ENCODE peak calls at places on chromosomes 5 and 9, in seven cellular contexts. W is adrenal gland, S is upper lobe of left lung, R is endodermal cell, H is tibial nerve, C is heart left ventricle, K is H9. I is an unnamed sample.
A peak's percentile ranks its signal among the peaks of the same experiment; 100 is the strongest.

GRCh38 chr9:137018761-137019559 is 9.1 kb downstream of the ABCA2 start:
- DNase-seq in W (no peak), S (no peak), R (no peak), H (no peak), C (no peak), K (no peak), I (no peak)

GRCh38 chr9:84947412-84947972 is 278.0 kb downstream of the NTRK2 start:
- DNase-seq in W (no peak), S (no peak), R (no peak), H (no peak), C (peak; percentile 29), K (no peak), I (no peak)

GRCh38 chr9:111926421-111926875 is 29.8 kb downstream of the UGCG start:
- DNase-seq in W (peak; percentile 46), S (peak; percentile 70), R (no peak), H (no peak), C (peak; percentile 41), K (no peak), I (peak; percentile 44)

GRCh38 chr5:83583859-83584258 is 112.3 kb downstream of the VCAN start:
- DNase-seq in W (no peak), S (no peak), R (no peak), H (no peak), C (no peak), K (no peak), I (no peak)

GRCh38 chr5:96470825-96471224 is 37.8 kb upstream of the PCSK1 start:
- DNase-seq in W (no peak), S (no peak), R (no peak), H (no peak), C (no peak), K (no peak), I (no peak)

GRCh38 chr5:43049216-43049615 is 9.1 kb upstream of the ANXA2R start:
- DNase-seq in W (no peak), S (no peak), R (no peak), H (no peak), C (no peak), K (no peak), I (no peak)

GRCh38 chr9:34580358-34580757 is 9.2 kb downstream of the CNTFR start:
- DNase-seq in W (no peak), S (no peak), R (no peak), H (no peak), C (no peak), K (no peak), I (no peak)

GRCh38 chr9:98944130-98945074 is 695 bp downstream of the COL15A1 start:
- DNase-seq in W (peak; percentile 47), S (no peak), R (peak; percentile 81), H (no peak), C (peak; percentile 61), K (peak; percentile 70), I (no peak)

GRCh38 chr9:125649826-125650225 is 57.2 kb downstream of the MAPKAP1 start:
- DNase-seq in W (no peak), S (no peak), R (no peak), H (no peak), C (no peak), K (no peak), I (no peak)

GRCh38 chr9:77839459-77840140 is 191.5 kb upstream of the GNA14 start:
- DNase-seq in W (no peak), S (no peak), R (no peak), H (no peak), C (no peak), K (no peak), I (no peak)

GRCh38 chr5:133241179-133241728 is 189.4 kb downstream of the HSPA4 start:
- DNase-seq in W (no peak), S (peak; percentile 73), R (no peak), H (no peak), C (no peak), K (no peak), I (no peak)

GRCh38 chr5:133240425-133241091 is 188.7 kb downstream of the HSPA4 start:
- DNase-seq in W (peak; percentile 89), S (peak; percentile 47), R (no peak), H (peak; percentile 17), C (peak; percentile 40), K (no peak), I (no peak)

GRCh38 chr5:133243196-133243595 is 191.4 kb downstream of the HSPA4 start:
- DNase-seq in W (no peak), S (no peak), R (no peak), H (no peak), C (no peak), K (no peak), I (no peak)

GRCh38 chr5:133244242-133244641 is 192.4 kb downstream of the HSPA4 start:
- DNase-seq in W (no peak), S (no peak), R (no peak), H (no peak), C (no peak), K (no peak), I (no peak)

DNA sequence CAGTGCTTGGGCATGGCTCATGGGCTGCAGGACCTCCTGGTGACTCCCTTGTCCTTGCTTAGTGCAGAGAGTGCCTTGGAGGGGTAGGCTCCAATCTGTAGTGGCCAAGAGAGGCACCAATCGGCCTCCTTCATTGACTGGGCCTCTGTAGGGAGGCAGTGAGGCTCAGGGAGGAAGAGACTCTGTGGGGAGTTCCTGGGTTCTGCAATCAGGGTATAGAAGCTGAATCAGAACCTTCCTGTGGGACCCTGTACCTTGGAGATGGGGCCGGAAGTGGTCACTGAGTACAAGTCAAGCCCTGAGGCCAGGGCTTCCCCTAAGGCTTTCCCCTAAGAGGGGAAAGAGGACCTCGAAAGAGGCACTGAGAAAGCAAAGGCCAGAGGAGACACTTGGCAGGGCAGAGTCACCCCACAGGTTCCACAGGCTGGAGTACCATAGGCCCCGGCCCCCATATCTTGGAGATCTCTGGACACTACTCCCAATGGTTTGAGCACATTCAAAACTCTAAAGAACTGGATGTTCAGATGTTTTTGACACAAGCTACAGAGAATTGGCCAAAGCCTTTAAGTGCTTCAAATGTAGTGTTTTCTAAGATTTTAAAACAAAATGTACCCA is 190.5 kb downstream of the HSPA4 start:
- DNase-seq in W (no peak), S (no peak), R (no peak), H (no peak), C (no peak), K (no peak), I (no peak)
- H3K4me1 ChIP-seq in W (no peaks in the 10 kb centered on the region), S (peaks cover 26% of the 10 kb centered on the region), R (no peaks in the 10 kb centered on the region), H (no peaks in the 10 kb centered on the region), C (no peaks in the 10 kb centered on the region), K (no peaks in the 10 kb centered on the region), I (no peaks in the 10 kb centered on the region)

GRCh38 chr5:139575751-139576150 is 14.6 kb downstream of the UBE2D2 start:
- DNase-seq in W (no peak), S (no peak), R (no peak), H (no peak), C (no peak), K (no peak), I (no peak)
- H3K4me1 ChIP-seq in W (peaks cover 40% of the 10 kb centered on the region), S (peaks cover 66% of the 10 kb centered on the region), R (no peaks in the 10 kb centered on the region), H (no peaks in the 10 kb centered on the region), C (peaks cover 14% of the 10 kb centered on the region), K (no peaks in the 10 kb centered on the region), I (peaks cover 38% of the 10 kb centered on the region)

DNA sequence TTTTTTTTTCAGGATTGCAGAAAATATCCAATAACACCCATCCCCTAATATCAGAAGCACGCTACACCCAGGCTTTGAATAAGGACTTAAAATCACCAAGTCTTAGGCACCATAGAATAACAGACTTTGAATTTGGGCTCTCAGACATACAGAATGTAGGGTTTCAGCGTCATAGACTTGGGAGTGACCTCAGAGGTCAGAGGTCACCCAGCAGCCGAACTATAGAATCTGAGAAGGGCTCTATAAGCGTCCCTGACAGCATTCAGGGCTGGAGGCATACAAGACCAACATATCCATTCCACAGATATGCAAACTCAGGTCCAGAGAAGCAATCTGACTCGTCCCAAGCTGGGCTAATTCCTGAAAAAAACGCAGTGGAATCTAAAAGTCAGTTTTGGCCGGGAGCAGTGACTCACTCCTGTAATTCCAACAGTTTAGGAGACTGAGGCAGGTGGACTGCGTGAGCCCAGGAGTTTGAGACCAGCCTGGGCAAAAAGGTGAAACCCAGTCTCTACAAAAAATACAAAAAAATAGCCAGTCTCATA is 34.7 kb downstream of the SLC6A7 start:
- DNase-seq in W (no peak), S (no peak), R (no peak), H (no peak), C (no peak), K (no peak), I (no peak)
- H3K4me1 ChIP-seq in W (no peaks in the 10 kb centered on the region), S (no peaks in the 10 kb centered on the region), R (no peaks in the 10 kb centered on the region), H (no peaks in the 10 kb centered on the region), C (no peaks in the 10 kb centered on the region), K (no peaks in the 10 kb centered on the region), I (no peaks in the 10 kb centered on the region)

GRCh38 chr5:103207001-103207400 is 51.6 kb upstream of the MACIR start:
- DNase-seq in W (no peak), S (no peak), R (no peak), H (no peak), C (no peak), K (no peak), I (no peak)

GRCh38 chr5:103209065-103209464 is 49.5 kb upstream of the MACIR start:
- DNase-seq in W (no peak), S (no peak), R (no peak), H (no peak), C (no peak), K (no peak), I (no peak)

GRCh38 chr5:103207653-103208052 is 50.9 kb upstream of the MACIR start:
- DNase-seq in W (no peak), S (no peak), R (no peak), H (no peak), C (no peak), K (no peak), I (no peak)

GRCh38 chr5:103205991-103206700 is 52.4 kb upstream of the MACIR start:
- DNase-seq in W (no peak), S (no peak), R (no peak), H (no peak), C (no peak), K (no peak), I (no peak)

DNA sequence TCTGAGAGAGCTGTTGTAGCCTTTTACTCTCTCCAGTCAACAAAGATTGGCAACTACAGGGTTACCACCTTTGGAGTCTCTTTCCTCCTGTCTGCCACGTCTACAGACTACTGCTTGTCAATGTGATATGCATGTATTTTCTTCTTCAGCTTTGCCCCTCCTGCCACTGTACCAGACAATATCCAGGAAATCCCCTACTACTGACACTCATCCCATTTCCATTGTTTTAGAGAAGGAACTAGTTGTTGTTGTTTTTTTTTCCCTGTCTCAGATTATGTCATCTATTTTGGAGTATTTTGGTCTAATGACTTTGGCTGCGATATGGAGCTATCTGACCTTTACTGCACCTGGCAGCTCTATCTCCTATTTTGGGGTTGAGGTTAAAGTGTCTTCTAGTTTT is 50.1 kb upstream of the MACIR start:
- DNase-seq in W (no peak), S (no peak), R (no peak), H (no peak), C (no peak), K (no peak), I (no peak)
- H3K4me1 ChIP-seq in W (no peaks in the 10 kb centered on the region), S (no peaks in the 10 kb centered on the region), R (no peaks in the 10 kb centered on the region), H (no peaks in the 10 kb centered on the region), C (no peaks in the 10 kb centered on the region), K (no peaks in the 10 kb centered on the region), I (no peaks in the 10 kb centered on the region)

GRCh38 chr9:124514125-124514524 is 6.9 kb upstream of the NR5A1 start:
- DNase-seq in W (no peak), S (no peak), R (no peak), H (no peak), C (no peak), K (no peak), I (no peak)
- H3K4me1 ChIP-seq in W (peaks cover 25% of the 10 kb centered on the region), S (peaks cover 18% of the 10 kb centered on the region), R (peaks cover 4% of the 10 kb centered on the region), H (no peaks in the 10 kb centered on the region), C (no peaks in the 10 kb centered on the region), K (no peaks in the 10 kb centered on the region), I (no peaks in the 10 kb centered on the region)

GRCh38 chr5:172410839-172411238 is 43.5 kb downstream of the SH3PXD2B start:
- DNase-seq in W (no peak), S (no peak), R (no peak), H (no peak), C (no peak), K (no peak), I (no peak)
- H3K4me1 ChIP-seq in W (peaks cover 80% of the 10 kb centered on the region), S (peaks cover 22% of the 10 kb centered on the region), R (no peaks in the 10 kb centered on the region), H (no peaks in the 10 kb centered on the region), C (no peaks in the 10 kb centered on the region), K (no peaks in the 10 kb centered on the region), I (no peaks in the 10 kb centered on the region)

GRCh38 chr9:129994947-129995346 is 48.0 kb downstream of the FNBP1 start:
- DNase-seq in W (no peak), S (no peak), R (no peak), H (no peak), C (no peak), K (no peak), I (no peak)
- H3K4me1 ChIP-seq in W (peaks cover 21% of the 10 kb centered on the region), S (peaks cover 39% of the 10 kb centered on the region), R (no peaks in the 10 kb centered on the region), H (no peaks in the 10 kb centered on the region), C (no peaks in the 10 kb centered on the region), K (no peaks in the 10 kb centered on the region), I (peaks cover 60% of the 10 kb centered on the region)